ENCODE peak calls at places on chromosome 1, in eight cellular contexts. H is BE2C, K is adrenal gland, A is adipocyte, E is aorta, J is GM23338, V is heart left ventricle, M is GM12865. R is an unnamed sample.

GRCh38 chr1:8370928-8371327 is 53.0 kb downstream of the SLC45A1 start:
- DNase-seq in H (no peak), K (peak; percentile 64), A (no peak), E (no peak), J (no peak), V (no peak), M (no peak), R (no peak)

GRCh38 chr1:10251325-10252103 is 41.1 kb downstream of the KIF1B start:
- DNase-seq in H (no peak), K (no peak), A (no peak), E (no peak), J (no peak), V (no peak), M (no peak), R (no peak)

GRCh38 chr1:203673550-203674411 is 47.1 kb downstream of the ATP2B4 start:
- DNase-seq in H (no peak), K (peak; percentile 88), A (peak; percentile 89), E (peak; percentile 80), J (peak; percentile 43), V (peak; percentile 67), M (peak; percentile 54), R (peak; percentile 28)

GRCh38 chr1:88595355-88595754 is 88.7 kb upstream of the PKN2 start:
- DNase-seq in H (no peak), K (no peak), A (peak; percentile 28), E (no peak), J (peak; percentile 67), V (no peak), M (peak; percentile 40), R (no peak)

GRCh38 chr1:9100471-9101043 is 28.3 kb downstream of the GPR157 start:
- DNase-seq in H (no peak), K (no peak), A (peak; percentile 42), E (no peak), J (no peak), V (no peak), M (no peak), R (no peak)

GRCh38 chr1:182962554-182963115 is 9.7 kb upstream of the SHCBP1L start:
- DNase-seq in H (peak; percentile 78), K (peak; percentile 77), A (peak; percentile 97), E (peak; percentile 90), J (peak; percentile 94), V (peak; percentile 84), M (peak; percentile 92), R (peak; percentile 84)

GRCh38 chr1:223143760-223144248 is 756 bp upstream of the TLR5 start:
- DNase-seq in H (no peak), K (peak; percentile 30), A (no peak), E (no peak), J (no peak), V (no peak), M (peak; percentile 62), R (peak; percentile 68)

GRCh38 chr1:231527586-231528174 is 789 bp upstream of the TSNAX start:
- DNase-seq in H (no peak), K (no peak), A (no peak), E (no peak), J (no peak), V (peak; percentile 12), M (no peak), R (no peak)

GRCh38 chr1:2788506-2789163 is 12.9 kb downstream of the TTC34 start:
- DNase-seq in H (no peak), K (peak; percentile 9), A (no peak), E (peak; percentile 51), J (peak; percentile 27), V (no peak), M (no peak), R (no peak)

GRCh38 chr1:235328271-235329138 is at the start of gene GGPS1:
- DNase-seq in H (peak; percentile 97), K (peak; percentile 99), A (peak; percentile 100), E (peak; percentile 99), J (peak; percentile 100), V (peak; percentile 98), M (peak; percentile 100), R (peak; percentile 98)

GRCh38 chr1:235327559-235328270 is at the start of gene ARID4B:
- DNase-seq in H (no peak), K (no peak), A (no peak), E (peak; percentile 92), J (no peak), V (no peak), M (no peak), R (peak; percentile 84)

GRCh38 chr1:235330918-235331285 is 2.5 kb downstream of the GGPS1 start:
- DNase-seq in H (no peak), K (no peak), A (no peak), E (no peak), J (no peak), V (no peak), M (no peak), R (no peak)

GRCh38 chr1:235329139-235329808 is 904 bp downstream of the GGPS1 start:
- DNase-seq in H (peak; percentile 43), K (peak; percentile 50), A (peak; percentile 77), E (no peak), J (peak; percentile 47), V (peak; percentile 15), M (peak; percentile 85), R (peak; percentile 21)

GRCh38 chr1:235331391-235331790 is 3.0 kb downstream of the GGPS1 start:
- DNase-seq in H (no peak), K (no peak), A (peak; percentile 11), E (no peak), J (no peak), V (no peak), M (no peak), R (no peak)
- H3K4me3 ChIP-seq in H (no peak overlapping the region), K (no peak overlapping the region), A (peak overlapping the region; percentile 40), E (no peak overlapping the region), J (peak overlapping the region; percentile 75), V (no peak overlapping the region), M (peak overlapping the region; percentile 50), R (no peak overlapping the region)

GRCh38 chr1:227297073-227297793 is 21.1 kb downstream of the CDC42BPA start:
- DNase-seq in H (no peak), K (no peak), A (no peak), E (no peak), J (no peak), V (no peak), M (no peak), R (no peak)

GRCh38 chr1:227300682-227301081 is 17.6 kb downstream of the CDC42BPA start:
- DNase-seq in H (no peak), K (no peak), A (no peak), E (no peak), J (no peak), V (no peak), M (no peak), R (no peak)

GRCh38 chr1:227298532-227299174 is 19.6 kb downstream of the CDC42BPA start:
- DNase-seq in H (no peak), K (no peak), A (peak; percentile 56), E (no peak), J (no peak), V (no peak), M (no peak), R (no peak)

GRCh38 chr1:227299688-227300087 is 18.6 kb downstream of the CDC42BPA start:
- DNase-seq in H (no peak), K (no peak), A (peak; percentile 37), E (no peak), J (no peak), V (no peak), M (no peak), R (no peak)

DNA sequence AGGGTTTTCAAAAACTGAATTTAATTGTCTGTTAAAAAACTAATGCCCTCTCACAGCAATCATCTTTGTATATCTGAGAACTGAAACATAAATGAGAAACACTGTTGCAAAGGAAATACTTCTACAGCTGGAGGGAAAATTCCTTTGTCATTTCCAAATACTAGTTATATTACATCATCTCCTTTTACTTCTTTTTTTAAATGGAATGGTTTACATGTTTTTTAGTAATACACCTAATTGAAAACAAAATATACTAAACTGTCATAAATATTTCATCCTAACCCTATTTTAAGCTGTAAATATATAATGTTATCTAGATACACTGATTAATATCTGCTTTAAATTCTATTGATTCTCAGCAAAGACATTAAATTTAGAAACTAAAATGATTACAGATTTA is 19.1 kb downstream of the CDC42BPA start:
- DNase-seq in H (no peak), K (no peak), A (peak; percentile 78), E (no peak), J (no peak), V (no peak), M (no peak), R (no peak)
- H3K4me3 ChIP-seq in H (no peak overlapping the region), K (no peak overlapping the region), A (peak overlapping the region; percentile 74), E (no peak overlapping the region), J (no peak overlapping the region), V (peak overlapping the region; percentile 2), M (no peak overlapping the region), R (no peak overlapping the region)

GRCh38 chr1:169701261-169701802 is 10.1 kb downstream of the SELL start:
- DNase-seq in H (no peak), K (no peak), A (no peak), E (no peak), J (no peak), V (no peak), M (no peak), R (no peak)

GRCh38 chr1:169707917-169708604 is 3.4 kb downstream of the SELL start:
- DNase-seq in H (no peak), K (no peak), A (no peak), E (no peak), J (no peak), V (no peak), M (no peak), R (no peak)

GRCh38 chr1:169708633-169709032 is 2.8 kb downstream of the SELL start:
- DNase-seq in H (no peak), K (no peak), A (no peak), E (no peak), J (no peak), V (no peak), M (no peak), R (no peak)

GRCh38 chr1:169699769-169700168 is 11.7 kb downstream of the SELL start:
- DNase-seq in H (no peak), K (no peak), A (no peak), E (no peak), J (no peak), V (no peak), M (no peak), R (no peak)

GRCh38 chr1:169704797-169705196 is 6.6 kb downstream of the SELL start:
- DNase-seq in H (no peak), K (no peak), A (no peak), E (no peak), J (no peak), V (no peak), M (no peak), R (no peak)
- H3K4me3 ChIP-seq in H (no peak overlapping the region), K (no peak overlapping the region), A (no peak overlapping the region), E (no peak overlapping the region), J (no peak overlapping the region), V (no peak overlapping the region), M (no peak overlapping the region), R (no peak overlapping the region)

GRCh38 chr1:53838654-53838974 is 518 bp upstream of the NDC1 start:
- DNase-seq in H (no peak), K (no peak), A (no peak), E (no peak), J (no peak), V (no peak), M (no peak), R (no peak)

GRCh38 chr1:53837924-53838653 is at the start of gene NDC1:
- DNase-seq in H (peak; percentile 89), K (peak; percentile 90), A (peak; percentile 97), E (peak; percentile 95), J (peak; percentile 99), V (peak; percentile 91), M (peak; percentile 97), R (peak; percentile 88)

GRCh38 chr1:53834776-53835175 is 3.3 kb downstream of the NDC1 start:
- DNase-seq in H (no peak), K (no peak), A (no peak), E (no peak), J (no peak), V (no peak), M (peak; percentile 51), R (no peak)

GRCh38 chr1:53833393-53833792 is 4.7 kb downstream of the NDC1 start:
- DNase-seq in H (no peak), K (no peak), A (no peak), E (no peak), J (no peak), V (no peak), M (no peak), R (no peak)

GRCh38 chr1:53835491-53835890 is 2.6 kb downstream of the NDC1 start:
- DNase-seq in H (no peak), K (no peak), A (peak; percentile 44), E (no peak), J (no peak), V (no peak), M (peak; percentile 30), R (no peak)
- H3K4me3 ChIP-seq in H (no peak overlapping the region), K (no peak overlapping the region), A (no peak overlapping the region), E (no peak overlapping the region), J (no peak overlapping the region), V (no peak overlapping the region), M (peak overlapping the region; percentile 94), R (no peak overlapping the region)